ENCODE peak calls at places on chromosome 7, in five cellular contexts. F, L, D, P and Q are unnamed samples.

GRCh38 chr7:83305027-83305426 is 142.3 kb upstream of the PCLO start:
- DNase-seq in F (no peak), L (no peak), D (no peak), P (no peak), Q (no peak)

GRCh38 chr7:23662983-23663313 is 17.1 kb upstream of the FAM221A start:
- DNase-seq in F (no peak), L (no peak), D (no peak), P (no peak), Q (no peak)

GRCh38 chr7:116528008-116528789 is 3.4 kb downstream of the CAV1 start:
- DNase-seq in F (peak; percentile 54), L (no peak), D (no peak), P (peak; percentile 21), Q (no peak)

GRCh38 chr7:78852951-78853350 is 600.5 kb downstream of the MAGI2 start:
- DNase-seq in F (no peak), L (no peak), D (no peak), P (no peak), Q (no peak)

GRCh38 chr7:127107601-127108007 is 145.1 kb downstream of the GRM8 start:
- DNase-seq in F (peak; percentile 33), L (peak; percentile 75), D (peak; percentile 68), P (peak; percentile 45), Q (peak; percentile 75)

GRCh38 chr7:151756076-151756731 is 120.7 kb downstream of the PRKAG2 start:
- DNase-seq in F (peak; percentile 26), L (no peak), D (peak; percentile 36), P (no peak), Q (no peak)

GRCh38 chr7:141744131-141744530 is 6.0 kb downstream of the SSBP1 start:
- DNase-seq in F (no peak), L (no peak), D (no peak), P (no peak), Q (no peak)

GRCh38 chr7:50842061-50842460 is 59.4 kb upstream of the GRB10 start:
- DNase-seq in F (no peak), L (no peak), D (no peak), P (no peak), Q (no peak)

GRCh38 chr7:17460001-17460400 is 161.5 kb downstream of the AHR start:
- DNase-seq in F (no peak), L (no peak), D (no peak), P (no peak), Q (no peak)

GRCh38 chr7:68216046-68216445 is 1219.4 kb downstream of the TYW1 start:
- DNase-seq in F (no peak), L (no peak), D (no peak), P (no peak), Q (no peak)

GRCh38 chr7:38448076-38448475 is 174.6 kb upstream of the TARP start:
- DNase-seq in F (no peak), L (no peak), D (no peak), P (no peak), Q (no peak)

GRCh38 chr7:101164071-101164840 is 1.1 kb downstream of the VGF start:
- DNase-seq in F (no peak), L (peak; percentile 85), D (peak; percentile 33), P (peak; percentile 53), Q (no peak)

GRCh38 chr7:43302211-43302711 is 189.8 kb downstream of the HECW1 start:
- DNase-seq in F (no peak), L (no peak), D (no peak), P (no peak), Q (no peak)

GRCh38 chr7:33142585-33142984 is 13.2 kb downstream of the BBS9 start:
- DNase-seq in F (no peak), L (no peak), D (no peak), P (no peak), Q (no peak)

GRCh38 chr7:35250941-35251340 is 3.0 kb downstream of the TBX20 start:
- DNase-seq in F (no peak), L (no peak), D (no peak), P (no peak), Q (no peak)

GRCh38 chr7:35249537-35249907 is 4.4 kb downstream of the TBX20 start:
- DNase-seq in F (no peak), L (peak; percentile 61), D (peak; percentile 3), P (no peak), Q (no peak)

GRCh38 chr7:35248576-35249536 is 5.0 kb downstream of the TBX20 start:
- DNase-seq in F (no peak), L (peak; percentile 72), D (peak; percentile 4), P (no peak), Q (no peak)

GRCh38 chr7:35251606-35252310 is 2.1 kb downstream of the TBX20 start:
- DNase-seq in F (no peak), L (peak; percentile 46), D (peak; percentile 1), P (no peak), Q (no peak)

GRCh38 chr7:35250452-35250851 is 3.4 kb downstream of the TBX20 start:
- DNase-seq in F (no peak), L (no peak), D (no peak), P (no peak), Q (no peak)
- TF ChIP-seq JUND in F (no peak), L (no peak), D (no peak), P (no peak), Q (no peak)

GRCh38 chr7:150432915-150433892 is 17.2 kb upstream of the GIMAP8 start:
- DNase-seq in F (no peak), L (no peak), D (no peak), P (no peak), Q (no peak)

GRCh38 chr7:150431839-150432658 is 18.4 kb upstream of the GIMAP8 start:
- DNase-seq in F (no peak), L (no peak), D (no peak), P (no peak), Q (no peak)

GRCh38 chr7:150434240-150434639 is 16.2 kb upstream of the GIMAP8 start:
- DNase-seq in F (no peak), L (no peak), D (no peak), P (no peak), Q (no peak)

GRCh38 chr7:150435047-150435389 is 15.4 kb upstream of the GIMAP8 start:
- DNase-seq in F (no peak), L (no peak), D (no peak), P (no peak), Q (no peak)

DNA sequence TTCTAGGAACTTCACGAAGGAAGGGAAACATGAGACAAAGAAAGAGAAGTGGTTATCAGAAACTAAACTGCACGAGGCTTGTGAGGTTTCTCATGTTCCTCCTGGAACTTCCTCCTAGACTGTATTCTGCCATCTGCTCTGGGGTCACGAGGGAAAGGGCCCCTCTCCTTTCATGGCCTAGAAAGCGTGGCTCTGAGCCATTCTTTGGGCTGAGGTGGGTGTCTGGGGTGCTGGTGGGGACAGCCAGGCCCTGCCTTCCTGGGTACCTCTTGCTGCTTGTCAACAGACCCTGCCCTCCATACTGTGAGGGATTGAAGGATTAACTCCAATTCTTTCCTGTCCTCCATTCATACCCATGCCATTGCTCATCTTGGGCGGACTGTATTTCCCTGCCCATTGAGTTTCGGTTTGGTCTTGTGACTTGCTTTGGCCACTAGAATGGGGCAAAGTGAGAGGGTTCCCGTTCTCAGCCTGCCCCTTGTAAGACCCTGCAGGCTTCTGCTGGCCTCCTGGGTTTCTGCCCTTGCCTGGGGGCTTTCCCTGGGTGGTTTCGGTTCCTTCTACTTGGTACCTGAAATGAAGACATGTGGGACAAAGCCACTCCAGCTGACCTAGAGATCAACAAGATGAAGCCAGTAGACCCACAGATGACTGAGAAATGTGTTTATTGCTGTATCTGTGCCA is 14.9 kb upstream of the GIMAP8 start:
- DNase-seq in F (no peak), L (no peak), D (no peak), P (no peak), Q (no peak)
- TF ChIP-seq JUND in F (no peak), L (no peak), D (no peak), P (no peak), Q (no peak)

GRCh38 chr7:56092789-56093531 is at the start of gene PHKG1:
- DNase-seq in F (no peak), L (no peak), D (peak; percentile 33), P (peak; percentile 74), Q (peak; percentile 84)
- TF ChIP-seq JUND in F (no peak), L (no peak), D (no peak), P (peak; percentile 12), Q (no peak)

DNA sequence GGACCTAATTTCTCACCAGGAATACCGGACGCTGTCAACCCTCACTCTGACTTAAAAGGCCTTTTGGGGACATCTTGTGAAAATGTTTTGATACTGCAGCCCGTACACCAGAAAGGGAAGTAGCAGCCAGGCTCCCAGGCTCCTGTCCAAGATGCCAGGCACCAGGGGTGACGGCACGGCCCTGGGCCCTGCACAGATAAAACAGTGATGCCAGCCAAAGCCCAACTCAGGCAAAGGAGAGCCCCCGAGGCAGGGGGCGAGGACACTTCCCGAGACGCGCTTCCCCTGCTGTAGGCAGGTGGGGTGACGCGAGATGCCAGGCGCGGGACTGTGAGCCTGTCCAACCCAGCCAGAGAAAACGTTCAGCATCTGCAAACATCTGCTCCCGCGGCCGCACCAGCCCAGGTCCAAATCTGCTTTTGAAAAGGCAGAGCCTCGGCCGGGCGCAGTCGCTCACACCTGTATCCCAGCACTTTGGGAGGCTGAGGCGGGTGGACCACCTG is 15.7 kb downstream of the ZFAND2A start:
- DNase-seq in F (no peak), L (no peak), D (no peak), P (peak; percentile 92), Q (peak; percentile 82)
- TF ChIP-seq JUND in F (no peak), L (no peak), D (no peak), P (no peak), Q (no peak)

GRCh38 chr7:137592232-137592896 is 248.8 kb upstream of the PTN start:
- DNase-seq in F (peak; percentile 22), L (peak; percentile 62), D (peak; percentile 51), P (peak; percentile 74), Q (peak; percentile 37)
- TF ChIP-seq JUND in F (no peak), L (no peak), D (no peak), P (no peak), Q (no peak)